ENCODE peak calls at places on chromosomes 16 and 17, in ten cellular contexts. V is T-cell; I is activated naive CD8-positive, alpha-beta T cell treated with anti-CD3 and anti-CD28 coated beads for 36 hours; E is T-helper 17 cell; Y is NCI-H1092; D is head of caudate nucleus; Z is ascending aorta; C is hypothalamus; A is cardiac muscle cell; S is endothelial cell. O is an unnamed sample.
A peak's percentile ranks its signal among the peaks of the same experiment; 100 is the strongest.

GRCh38 chr17:45172232-45172540 is 10.5 kb downstream of the HEXIM2 start:
- DNase-seq in E (no peak), C (no peak), S (no peak), D (no peak), Z (no peak), I (no peak), Y (no peak), V (no peak), A (no peak), O (no peak)

GRCh38 chr17:12507046-12507445 is 158.6 kb upstream of the MYOCD start:
- DNase-seq in Z (no peak), D (no peak), A (no peak), S (no peak), Y (no peak), C (no peak), E (no peak), I (no peak), V (no peak), O (no peak)

GRCh38 chr17:39755550-39756375 is 18.0 kb downstream of the GRB7 start:
- DNase-seq in S (no peak), Y (no peak), D (no peak), I (peak; percentile 55), V (peak; percentile 50), A (no peak), E (peak; percentile 50), Z (no peak), C (no peak), O (no peak)

GRCh38 chr17:48335858-48336500 is 94.0 kb downstream of the SKAP1 start:
- DNase-seq in Z (no peak), Y (peak; percentile 60), A (peak; percentile 53), I (no peak), E (no peak), C (no peak), D (no peak), S (no peak), V (no peak), O (no peak)

GRCh38 chr16:83205896-83206295 is 579.1 kb downstream of the CDH13 start:
- DNase-seq in Z (no peak), V (no peak), E (no peak), C (no peak), Y (no peak), A (no peak), I (no peak), D (no peak), S (no peak), O (no peak)

GRCh38 chr16:58198739-58199411 is 969 bp upstream of the CSNK2A2 start:
- DNase-seq in E (no peak), Y (no peak), C (no peak), Z (no peak), I (no peak), V (no peak), S (no peak), D (no peak), A (no peak), O (no peak)

GRCh38 chr16:51326131-51326856 is 175.2 kb upstream of the SALL1 start:
- DNase-seq in D (peak; percentile 74), Z (no peak), A (no peak), C (no peak), V (no peak), I (no peak), E (no peak), Y (no peak), S (no peak), O (no peak)

GRCh38 chr17:31598921-31599571 is 207.6 kb downstream of the RAB11FIP4 start:
- DNase-seq in A (no peak), V (no peak), Y (peak; percentile 18), Z (no peak), C (no peak), I (no peak), S (no peak), E (no peak), D (no peak), O (no peak)

GRCh38 chr17:74493381-74493833 is 27.0 kb downstream of the CD300A start:
- DNase-seq in A (peak; percentile 77), V (peak; percentile 44), E (peak; percentile 42), C (peak; percentile 20), S (peak; percentile 82), Y (peak; percentile 33), I (peak; percentile 45), Z (peak; percentile 81), D (peak; percentile 84), O (no peak)

GRCh38 chr17:50257574-50258224 is 16.6 kb upstream of the TMEM92 start:
- DNase-seq in A (no peak), I (no peak), V (no peak), D (no peak), Z (peak; percentile 71), E (no peak), Y (no peak), S (no peak), C (no peak), O (no peak)

GRCh38 chr16:88738167-88739084 is 32.1 kb downstream of the CTU2 start:
- DNase-seq in S (no peak), Y (no peak), E (no peak), D (no peak), A (no peak), Z (no peak), I (no peak), V (no peak), C (no peak), O (no peak)

GRCh38 chr16:56451753-56452689 is 667 bp downstream of the OGFOD1 start:
- DNase-seq in S (peak; percentile 12), Y (peak; percentile 8), D (no peak), E (no peak), Z (peak; percentile 81), V (no peak), A (peak; percentile 75), I (no peak), C (peak; percentile 67), O (no peak)

GRCh38 chr17:14699569-14700190 is 398.8 kb downstream of the HS3ST3B1 start:
- DNase-seq in C (no peak), A (no peak), V (no peak), E (no peak), D (no peak), S (no peak), Y (no peak), I (no peak), Z (no peak), O (no peak)

GRCh38 chr17:41625602-41626001 is 1.2 kb upstream of the KRT17 start:
- DNase-seq in A (no peak), C (no peak), S (no peak), E (no peak), Z (no peak), D (no peak), V (no peak), Y (no peak), I (no peak), O (no peak)

GRCh38 chr16:87072101-87072500 is 245.1 kb downstream of the C16orf95 start:
- DNase-seq in D (no peak), Z (no peak), Y (no peak), V (no peak), A (no peak), C (no peak), S (no peak), E (no peak), I (no peak), O (no peak)

GRCh38 chr16:28208824-28209223 is 2.9 kb downstream of the XPO6 start:
- DNase-seq in A (no peak), E (no peak), C (no peak), S (no peak), Y (no peak), Z (no peak), I (no peak), V (no peak), D (no peak), O (no peak)

GRCh38 chr17:33725675-33726271 is 432.7 kb upstream of the ASIC2 start:
- DNase-seq in A (peak; percentile 60), Z (no peak), V (no peak), Y (peak; percentile 27), E (no peak), D (peak; percentile 26), I (peak; percentile 13), C (no peak), S (peak; percentile 74), O (no peak)